ENCODE peak calls at places on chromosome 4, in eight cellular contexts. I is MM.1S; B is lower leg skin; A is brain microvascular endothelial cell; U is GM23338; F is endothelial cell of umbilical vein; K is CD8-positive, alpha-beta T cell; X is coronary artery. P is an unnamed sample.

GRCh38 chr4:77127837-77128621 is 29.0 kb upstream of the CCNG2 start:
- DNase-seq in I (no peak), B (no peak), A (no peak), U (no peak), F (no peak), K (no peak), X (no peak), P (no peak)

GRCh38 chr4:181008164-181008563 is 1235.0 kb upstream of the TENM3 start:
- DNase-seq in I (no peak), B (no peak), A (peak), U (no peak), F (no peak), K (no peak), X (no peak), P (no peak)

GRCh38 chr4:164807611-164808010 is 53.7 kb downstream of the SMIM31 start:
- DNase-seq in I (no peak), B (no peak), A (peak), U (peak), F (no peak), K (no peak), X (no peak), P (no peak)

GRCh38 chr4:141134051-141134450 is 782 bp upstream of the RNF150 start:
- DNase-seq in I (no peak), B (no peak), A (no peak), U (no peak), F (no peak), K (no peak), X (no peak), P (no peak)

GRCh38 chr4:83191026-83191425 is 76.5 kb upstream of the PLAC8 start:
- DNase-seq in I (no peak), B (no peak), A (no peak), U (no peak), F (no peak), K (no peak), X (no peak), P (no peak)

GRCh38 chr4:12022409-12022808 is 593.7 kb upstream of the HS3ST1 start:
- DNase-seq in I (no peak), B (no peak), A (no peak), U (no peak), F (no peak), K (no peak), X (no peak), P (no peak)

GRCh38 chr4:36399762-36400353 is 118.4 kb downstream of the DTHD1 start:
- DNase-seq in I (peak), B (no peak), A (no peak), U (peak), F (peak), K (peak), X (no peak), P (peak)

GRCh38 chr4:15906024-15906443 is 32.5 kb downstream of the FGFBP1 start:
- DNase-seq in I (no peak), B (peak), A (no peak), U (peak), F (no peak), K (no peak), X (no peak), P (peak)

GRCh38 chr4:68576272-68577100 is at the start of gene UGT2B17:
- DNase-seq in I (peak), B (no peak), A (no peak), U (no peak), F (no peak), K (no peak), X (no peak), P (no peak)

DNA sequence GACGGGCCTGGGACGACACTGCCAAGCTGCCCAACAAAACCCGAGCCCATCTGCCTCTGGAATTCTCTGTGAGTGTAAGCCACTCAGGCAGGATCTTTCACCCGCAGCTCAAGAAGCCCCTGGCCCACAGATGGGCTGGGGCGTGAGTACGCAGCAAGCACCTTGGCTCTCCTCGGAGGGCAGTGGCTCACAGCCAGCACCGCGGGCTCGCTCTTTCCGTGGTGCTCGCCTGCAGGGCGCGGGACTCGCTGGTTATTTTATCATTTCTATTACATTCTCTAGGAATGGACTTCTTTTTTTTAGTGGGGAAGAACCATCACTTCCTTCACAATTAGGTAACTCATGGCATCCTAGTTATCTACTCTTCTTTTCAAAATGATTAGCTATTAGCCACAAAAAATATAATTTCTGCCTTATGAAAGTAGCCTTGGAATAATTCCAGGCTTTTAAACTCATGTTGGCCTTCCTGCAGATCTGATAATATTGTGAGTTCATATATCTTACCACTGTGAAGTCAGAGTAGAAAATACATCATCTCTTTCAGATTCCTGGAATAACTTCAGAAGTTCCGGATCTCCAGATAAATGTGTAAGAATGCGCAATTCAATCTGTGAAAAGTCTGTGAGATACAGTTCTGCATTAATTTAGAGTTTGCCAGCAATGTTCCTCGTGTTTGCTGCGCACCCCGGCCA is 68.6 kb downstream of the NAT8L start:
- DNase-seq in I (no peak), B (no peak), A (no peak), U (no peak), F (no peak), K (no peak), X (no peak), P (no peak)
- TF ChIP-seq CTCF in I (no peak), B (no peak), A (no peak), U (no peak), F (no peak), K (no peak), X (no peak), P (no peak)

GRCh38 chr4:177789610-177790009 is 347.4 kb upstream of the AGA start:
- DNase-seq in I (no peak), B (no peak), A (no peak), U (no peak), F (no peak), K (no peak), X (no peak), P (no peak)

GRCh38 chr4:177791188-177791587 is 349.0 kb upstream of the AGA start:
- DNase-seq in I (no peak), B (no peak), A (no peak), U (no peak), F (no peak), K (no peak), X (no peak), P (no peak)
- TF ChIP-seq CTCF in I (no peak), B (no peak), A (no peak), U (no peak), F (no peak), K (no peak), X (no peak), P (no peak)

GRCh38 chr4:52873191-52873590 is 11.1 kb downstream of the RASL11B start:
- DNase-seq in I (no peak), B (no peak), A (no peak), U (no peak), F (peak), K (no peak), X (no peak), P (no peak)
- TF ChIP-seq CTCF in I (no peak), B (no peak), A (no peak), U (no peak), F (no peak), K (no peak), X (no peak), P (no peak)

GRCh38 chr4:145566086-145566708 is 53.0 kb upstream of the MMAA start:
- DNase-seq in I (no peak), B (no peak), A (no peak), U (no peak), F (no peak), K (no peak), X (no peak), P (no peak)

GRCh38 chr4:145567471-145567870 is 51.7 kb upstream of the MMAA start:
- DNase-seq in I (no peak), B (no peak), A (no peak), U (no peak), F (no peak), K (no peak), X (no peak), P (no peak)

GRCh38 chr4:145564540-145564939 is 54.6 kb upstream of the MMAA start:
- DNase-seq in I (no peak), B (no peak), A (no peak), U (peak), F (peak), K (no peak), X (no peak), P (no peak)

GRCh38 chr4:145566767-145567166 is 52.4 kb upstream of the MMAA start:
- DNase-seq in I (no peak), B (no peak), A (no peak), U (no peak), F (no peak), K (no peak), X (no peak), P (no peak)

GRCh38 chr4:145565328-145565727 is 53.9 kb upstream of the MMAA start:
- DNase-seq in I (peak), B (no peak), A (no peak), U (no peak), F (no peak), K (no peak), X (no peak), P (no peak)
- TF ChIP-seq CTCF in I (no peak), B (no peak), A (no peak), U (no peak), F (no peak), K (no peak), X (no peak), P (no peak)

DNA sequence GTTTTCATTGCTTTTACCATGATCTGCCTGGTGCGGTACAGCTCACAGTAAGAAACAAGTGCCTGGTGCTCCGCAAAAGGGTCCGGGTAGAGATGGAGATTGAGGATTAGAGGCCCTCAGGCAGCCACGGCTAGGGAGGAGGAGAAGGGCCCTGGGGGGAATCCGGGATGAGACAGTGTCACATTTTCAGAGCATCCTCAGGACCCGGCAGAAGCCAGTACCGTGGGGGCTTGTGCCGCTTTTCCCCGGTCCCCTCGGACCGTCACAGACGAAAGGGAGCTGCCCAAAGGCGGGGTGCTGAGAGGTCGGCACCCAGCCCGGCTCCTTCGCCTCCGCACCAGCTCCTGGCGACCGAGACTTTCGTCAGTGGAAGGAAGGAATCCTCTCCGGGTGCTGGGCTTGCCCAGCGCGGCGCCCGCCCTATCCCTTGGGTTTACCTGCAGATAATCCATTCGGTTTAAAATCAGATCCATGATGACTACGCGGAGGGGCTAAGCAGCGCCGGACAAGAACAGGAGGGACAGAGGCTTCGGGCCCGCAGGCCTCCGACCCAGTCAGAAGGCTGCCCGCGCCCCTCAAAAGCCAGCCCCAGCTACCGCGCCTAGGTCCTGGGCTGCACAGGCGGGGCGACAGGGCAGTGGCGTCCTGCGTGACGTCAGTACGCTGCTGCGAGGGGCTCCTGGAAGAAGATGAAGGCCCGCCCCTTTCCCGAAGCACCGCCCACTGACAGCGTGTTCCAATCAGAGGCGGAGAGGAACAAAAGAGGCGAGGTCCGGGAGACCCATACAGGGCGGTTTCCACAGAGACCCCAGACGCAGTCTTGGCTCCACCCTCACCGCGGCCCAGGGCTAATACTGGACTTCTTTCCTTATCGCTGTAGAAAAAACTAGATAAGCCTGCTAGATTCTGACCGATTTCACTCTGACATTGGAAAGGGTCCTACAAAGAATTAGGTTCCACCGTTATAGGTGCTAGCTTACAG is at the start of gene BBS7:
- DNase-seq in I (peak), B (peak), A (peak), U (peak), F (peak), K (peak), X (peak), P (peak)
- TF ChIP-seq CTCF in I (no peak), B (no peak), A (no peak), U (no peak), F (no peak), K (no peak), X (no peak), P (no peak)

GRCh38 chr4:108512615-108513505 is 107.5 kb upstream of the RPL34 start:
- DNase-seq in I (no peak), B (no peak), A (peak), U (peak), F (peak), K (peak), X (no peak), P (peak)
- TF ChIP-seq CTCF in I (no peak), B (no peak), A (peak), U (peak), F (no peak), K (peak), X (no peak), P (peak)

GRCh38 chr4:118190903-118191302 is 156.6 kb downstream of the NDST3 start:
- DNase-seq in I (no peak), B (no peak), A (no peak), U (peak), F (no peak), K (no peak), X (no peak), P (no peak)
- TF ChIP-seq CTCF in I (no peak), B (no peak), A (no peak), U (no peak), F (no peak), K (no peak), X (no peak), P (no peak)

DNA sequence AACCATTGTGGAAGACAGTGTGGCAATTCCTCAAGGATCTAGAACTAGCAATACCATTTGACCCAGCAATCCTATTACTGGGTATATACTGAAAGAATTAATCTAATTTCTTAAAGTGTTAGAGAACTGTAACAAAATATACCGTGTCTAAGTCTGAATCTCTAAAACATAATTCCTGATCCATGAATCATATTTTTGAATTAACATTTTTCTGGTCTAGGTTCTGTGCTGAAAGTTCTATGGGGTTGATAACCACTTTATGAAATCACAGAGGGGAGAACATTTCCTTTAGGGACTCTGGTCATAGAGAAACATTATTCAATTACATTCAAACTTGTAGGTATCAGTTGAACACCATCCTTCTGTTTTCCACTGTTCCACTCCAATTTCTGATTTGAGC is 91.9 kb upstream of the ETNPPL start:
- DNase-seq in I (no peak), B (no peak), A (no peak), U (no peak), F (no peak), K (no peak), X (no peak), P (no peak)
- TF ChIP-seq CTCF in I (no peak), B (no peak), A (no peak), U (no peak), F (no peak), K (no peak), X (no peak), P (no peak)

GRCh38 chr4:149896428-149896827 is 80.8 kb upstream of the IQCM start:
- DNase-seq in I (no peak), B (no peak), A (peak), U (peak), F (peak), K (no peak), X (no peak), P (peak)
- TF ChIP-seq CTCF in I (peak), B (no peak), A (peak), U (peak), F (no peak), K (no peak), X (no peak), P (peak)

DNA sequence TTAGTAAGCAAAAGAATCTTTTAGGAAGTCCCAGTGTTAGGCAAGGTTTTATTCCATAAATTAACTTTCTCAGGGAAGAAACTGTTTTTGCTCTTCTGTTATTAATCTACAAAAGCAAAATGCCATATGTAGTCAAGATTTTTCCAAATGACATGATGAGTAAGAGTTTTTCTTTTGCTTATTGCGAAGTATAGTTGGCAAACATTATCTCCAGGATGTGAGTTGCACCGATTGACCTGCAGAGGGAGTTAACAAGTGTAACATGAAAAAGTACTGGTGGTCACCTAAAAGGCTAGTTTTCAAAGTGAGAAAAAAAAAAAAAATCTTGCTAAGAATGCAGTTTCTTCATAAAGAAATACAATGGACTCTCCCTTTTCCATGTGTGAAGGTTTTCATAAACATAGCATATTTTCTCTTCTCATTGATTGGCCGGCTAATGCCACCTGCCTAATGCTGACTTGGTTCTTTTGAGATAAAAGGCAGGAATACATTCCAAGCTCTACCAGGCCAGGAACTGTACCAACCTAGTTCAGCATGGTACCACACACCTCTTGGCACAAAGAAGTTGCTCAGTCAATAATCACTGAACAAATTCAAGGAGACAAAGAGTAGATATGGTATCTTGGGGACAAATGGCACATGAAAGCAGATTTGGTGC is 100.2 kb downstream of the LNX1 start:
- DNase-seq in I (peak), B (peak), A (peak), U (peak), F (peak), K (no peak), X (no peak), P (peak)
- TF ChIP-seq CTCF in I (peak), B (no peak), A (peak), U (peak), F (peak), K (peak), X (peak), P (peak)

P was measured in RWPE1.